ENCODE peak calls at places on chromosomes 13 and 19, in seven cellular contexts. N is glutamatergic neuron; Y is T-helper 1 cell; B is mammary epithelial cell; Z is activated CD4-positive, alpha-beta T cell treated with anti-CD3 and anti-CD28 coated beads for 36 hours; S is activated naive CD8-positive, alpha-beta T cell treated with anti-CD3 and anti-CD28 coated beads, Interleukin-2, amount 50 U/mL, for 24 hours; Q is GM12864. H is an unnamed sample.

GRCh38 chr19:53992815-53993214 is 1.4 kb downstream of the CACNG6 start:
- DNase-seq in B (no peak), Q (no peak), N (no peak), Y (no peak), S (no peak), Z (no peak), H (no peak)

GRCh38 chr13:46389457-46389856 is 2.4 kb upstream of the RUBCNL start:
- DNase-seq in Z (no peak), S (no peak), N (no peak), B (no peak), Y (no peak), Q (no peak), H (no peak)

GRCh38 chr19:2149980-2150793 is 1.2 kb downstream of the AP3D1 start:
- DNase-seq in Y (no peak), Z (peak), S (no peak), B (peak), Q (no peak), N (no peak), H (no peak)

GRCh38 chr19:39038098-39038497 is 5.7 kb upstream of the FBXO27 start:
- DNase-seq in Z (peak), B (peak), Q (no peak), Y (no peak), N (peak), S (no peak), H (peak)

GRCh38 chr19:35213678-35214632 is 14.6 kb downstream of the FAM187B start:
- DNase-seq in B (peak), Y (peak), Q (peak), Z (peak), S (peak), N (no peak), H (peak)

GRCh38 chr19:13055213-13056051 is 47.2 kb downstream of the LYL1 start:
- DNase-seq in B (peak), Y (no peak), S (no peak), Q (no peak), Z (no peak), N (peak), H (peak)

GRCh38 chr13:78976696-78977095 is 317.7 kb upstream of the OBI1 start:
- DNase-seq in Q (no peak), B (no peak), Z (no peak), S (no peak), Y (no peak), N (peak), H (peak)

GRCh38 chr13:101544979-101545378 is 92.5 kb downstream of the ITGBL1 start:
- DNase-seq in B (no peak), N (no peak), Q (no peak), Z (no peak), S (no peak), Y (no peak), H (no peak)

GRCh38 chr19:47093841-47094240 is 19.7 kb downstream of the ZC3H4 start:
- DNase-seq in S (peak), Y (no peak), N (no peak), B (no peak), Q (peak), Z (peak), H (no peak)

GRCh38 chr13:29713841-29714240 is 118.4 kb upstream of the SLC7A1 start:
- DNase-seq in S (no peak), Z (peak), B (peak), Q (no peak), Y (no peak), N (no peak), H (no peak)

GRCh38 chr13:60018536-60018935 is 145.2 kb downstream of the DIAPH3 start:
- DNase-seq in Y (no peak), Q (no peak), B (no peak), Z (no peak), S (no peak), N (no peak), H (no peak)

GRCh38 chr13:105925496-105925895 is 610.0 kb downstream of the EFNB2 start:
- DNase-seq in B (peak), Q (no peak), Z (no peak), N (no peak), S (no peak), Y (no peak), H (no peak)

GRCh38 chr19:16094360-16095070 is 17.2 kb upstream of the RAB8A start:
- DNase-seq in N (no peak), Q (no peak), Z (no peak), Y (no peak), S (no peak), B (no peak), H (no peak)

GRCh38 chr19:21264416-21264815 is 64.8 kb downstream of the ZNF708 start:
- DNase-seq in Y (no peak), Z (no peak), S (no peak), B (no peak), N (no peak), Q (no peak), H (no peak)

GRCh38 chr19:11096210-11096841 is 7.1 kb downstream of the LDLR start:
- DNase-seq in Z (peak), B (peak), S (peak), N (no peak), Y (no peak), Q (peak), H (peak)

H was measured in cerebellar cortex.